ENCODE peak calls at places on chromosomes 7 and 10, in seven cellular contexts. N is neural crest cell; Z is sigmoid colon; O is type B pancreatic cell; X is CD8-positive, alpha-beta T cell; Y is fibroblast of lung; Q is GM10248. I is an unnamed sample.

GRCh38 chr7:99133766-99134564 is 9.9 kb downstream of the SMURF1 start:
- DNase-seq in N (no peak), Z (no peak), O (no peak), X (no peak), Y (no peak), Q (no peak), I (no peak)

GRCh38 chr7:5300366-5300765 is 17.6 kb downstream of the SLC29A4 start:
- DNase-seq in N (no peak), Z (no peak), O (no peak), X (no peak), Y (no peak), Q (no peak), I (no peak)

GRCh38 chr7:17663056-17663675 is 277.1 kb downstream of the SNX13 start:
- DNase-seq in N (no peak), Z (no peak), O (no peak), X (no peak), Y (peak), Q (no peak), I (no peak)

GRCh38 chr7:84363741-84364140 is 169.2 kb upstream of the SEMA3A start:
- DNase-seq in N (no peak), Z (no peak), O (no peak), X (no peak), Y (no peak), Q (no peak), I (no peak)

GRCh38 chr7:130441408-130441854 is 615 bp upstream of the CEP41 start:
- DNase-seq in N (peak), Z (no peak), O (no peak), X (no peak), Y (no peak), Q (no peak), I (no peak)

GRCh38 chr7:70015353-70015752 is 417.1 kb downstream of the AUTS2 start:
- DNase-seq in N (no peak), Z (no peak), O (no peak), X (no peak), Y (no peak), Q (no peak), I (no peak)

GRCh38 chr7:151249034-151249731 is 689 bp upstream of the SMARCD3 start:
- DNase-seq in N (peak), Z (peak), O (no peak), X (peak), Y (peak), Q (no peak), I (no peak)

GRCh38 chr10:129915526-129916378 is 48.3 kb downstream of the EBF3 start:
- DNase-seq in N (no peak), Z (peak), O (no peak), X (no peak), Y (no peak), Q (no peak), I (no peak)

GRCh38 chr7:25012254-25012653 is 32.3 kb upstream of the OSBPL3 start:
- DNase-seq in N (no peak), Z (no peak), O (no peak), X (no peak), Y (no peak), Q (no peak), I (no peak)

GRCh38 chr7:54637712-54638396 is 95.7 kb downstream of the VSTM2A start:
- DNase-seq in N (no peak), Z (no peak), O (no peak), X (no peak), Y (no peak), Q (no peak), I (no peak)

GRCh38 chr7:92991190-92991589 is 126.6 kb downstream of the SAMD9 start:
- DNase-seq in N (no peak), Z (no peak), O (no peak), X (no peak), Y (no peak), Q (no peak), I (no peak)

GRCh38 chr10:119680050-119680449 is 28.9 kb downstream of the BAG3 start:
- DNase-seq in N (no peak), Z (no peak), O (no peak), X (no peak), Y (peak), Q (no peak), I (no peak)

GRCh38 chr7:109476409-109476808 is 906.7 kb downstream of the DNAJB9 start:
- DNase-seq in N (no peak), Z (no peak), O (no peak), X (no peak), Y (no peak), Q (no peak), I (no peak)

GRCh38 chr7:155187061-155187785 is 110.5 kb upstream of the INSIG1 start:
- DNase-seq in N (no peak), Z (peak), O (peak), X (no peak), Y (no peak), Q (no peak), I (no peak)
- TF ChIP-seq CTCF in N (no peak), Z (no peak), O (no peak), X (no peak), Y (no peak), Q (no peak), I (no peak)

DNA sequence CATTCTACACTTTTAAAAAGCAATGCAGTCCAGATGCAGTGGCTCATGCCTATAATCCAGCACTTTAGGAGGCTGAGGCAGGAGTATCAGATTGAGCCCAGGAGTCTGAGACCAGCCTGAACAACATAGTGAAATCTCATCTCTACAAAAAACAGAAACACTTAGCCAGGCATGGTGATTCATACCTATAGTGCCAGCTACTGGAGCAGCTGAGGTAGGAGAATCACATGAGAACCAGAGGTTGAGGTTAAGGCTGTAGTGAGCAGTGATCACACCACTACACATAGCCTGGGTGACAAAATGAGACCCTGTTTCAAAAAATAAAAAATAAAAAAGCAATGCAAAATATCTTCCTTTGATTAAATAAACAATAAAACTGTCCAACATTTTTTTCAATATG is 205.2 kb downstream of the GRM8 start:
- DNase-seq in N (no peak), Z (no peak), O (no peak), X (no peak), Y (no peak), Q (no peak), I (no peak)
- TF ChIP-seq CTCF in N (no peak), Z (no peak), O (no peak), X (no peak), Y (no peak), Q (no peak), I (no peak)

GRCh38 chr7:105389889-105390288 is 1.2 kb upstream of the SRPK2 start:
- DNase-seq in N (no peak), Z (no peak), O (no peak), X (no peak), Y (no peak), Q (no peak), I (no peak)

GRCh38 chr7:105388373-105389089 is at the start of gene SRPK2:
- DNase-seq in N (peak), Z (peak), O (peak), X (peak), Y (peak), Q (peak), I (peak)

GRCh38 chr7:105389090-105389650 is 449 bp upstream of the SRPK2 start:
- DNase-seq in N (no peak), Z (peak), O (peak), X (peak), Y (peak), Q (no peak), I (no peak)

GRCh38 chr7:105391429-105391828 is 2.7 kb upstream of the SRPK2 start:
- DNase-seq in N (no peak), Z (no peak), O (no peak), X (no peak), Y (no peak), Q (no peak), I (no peak)

GRCh38 chr7:105387621-105388372 is 924 bp downstream of the SRPK2 start:
- DNase-seq in N (peak), Z (peak), O (peak), X (peak), Y (peak), Q (peak), I (no peak)
- TF ChIP-seq CTCF in N (peak), Z (no peak), O (peak), X (no peak), Y (no peak), Q (no peak), I (peak)

DNA sequence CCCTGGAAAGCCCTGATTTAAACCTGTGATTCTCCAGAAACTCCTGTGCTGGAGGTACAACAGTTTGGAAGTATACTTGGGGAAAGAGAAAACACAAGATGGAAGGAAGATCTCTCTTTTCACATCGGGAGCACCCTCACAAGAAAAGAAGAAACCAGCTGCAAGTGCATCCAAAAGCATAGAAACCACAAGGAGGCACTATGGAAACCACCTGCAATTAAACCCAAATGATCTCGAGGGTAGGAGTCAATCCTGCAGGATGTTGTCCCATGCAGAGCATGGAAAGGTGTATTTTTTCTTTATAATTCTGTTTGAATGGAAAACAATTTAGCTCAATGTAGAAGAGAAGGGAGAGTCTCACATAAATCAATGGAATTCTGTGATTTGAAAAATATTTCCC is 210.5 kb downstream of the TWIST1 start:
- DNase-seq in N (no peak), Z (no peak), O (no peak), X (no peak), Y (no peak), Q (no peak), I (no peak)
- TF ChIP-seq CTCF in N (no peak), Z (no peak), O (no peak), X (no peak), Y (no peak), Q (no peak), I (no peak)

GRCh38 chr7:28510022-28510367 is 97.7 kb downstream of the CREB5 start:
- DNase-seq in N (no peak), Z (peak), O (no peak), X (no peak), Y (no peak), Q (no peak), I (no peak)

GRCh38 chr7:28505014-28505413 is 92.7 kb downstream of the CREB5 start:
- DNase-seq in N (no peak), Z (no peak), O (no peak), X (no peak), Y (no peak), Q (no peak), I (no peak)

GRCh38 chr7:28509256-28510021 is 97.1 kb downstream of the CREB5 start:
- DNase-seq in N (no peak), Z (peak), O (no peak), X (no peak), Y (no peak), Q (peak), I (no peak)

GRCh38 chr7:28505861-28506260 is 93.5 kb downstream of the CREB5 start:
- DNase-seq in N (no peak), Z (no peak), O (no peak), X (no peak), Y (no peak), Q (no peak), I (no peak)

DNA sequence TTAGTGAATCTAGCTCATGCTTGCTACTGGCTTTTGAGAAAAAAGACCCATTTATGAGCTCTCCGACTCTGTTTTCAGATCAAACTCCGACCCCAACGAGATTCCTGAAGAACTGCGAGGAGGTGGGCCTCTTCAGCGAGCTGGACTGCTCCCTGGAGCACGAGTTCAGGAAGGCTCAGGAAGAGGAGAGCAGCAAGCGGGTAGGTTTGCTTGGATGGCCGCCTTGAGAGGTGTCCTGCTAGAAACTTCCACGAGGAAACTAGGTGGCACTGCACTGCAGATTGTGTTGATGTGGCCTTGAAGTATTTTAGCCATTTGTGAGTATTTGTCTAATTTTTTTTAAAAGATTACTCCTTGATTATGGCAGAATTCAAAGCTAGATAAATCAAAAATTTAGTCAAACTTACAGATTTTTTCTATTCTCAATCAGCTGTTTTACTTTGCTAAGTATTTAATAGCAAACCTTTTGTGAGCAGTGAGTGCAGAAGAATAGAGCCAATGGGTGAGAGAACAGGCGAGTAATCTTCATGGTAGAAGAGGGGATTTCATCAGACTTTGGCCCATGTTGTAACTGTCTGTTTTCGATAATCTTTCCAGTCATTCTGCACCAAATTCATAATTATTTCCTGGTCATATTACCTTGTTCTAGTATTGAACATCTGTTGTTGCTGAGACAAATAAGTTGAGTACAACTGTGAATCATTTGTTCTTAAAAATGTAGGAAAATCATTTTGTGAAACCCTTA is 95.4 kb downstream of the CREB5 start:
- DNase-seq in N (no peak), Z (no peak), O (no peak), X (no peak), Y (no peak), Q (no peak), I (no peak)
- TF ChIP-seq CTCF in N (no peak), Z (no peak), O (no peak), X (no peak), Y (no peak), Q (no peak), I (no peak)

GRCh38 chr10:82377608-82378007 is 502.6 kb downstream of the NRG3 start:
- DNase-seq in N (no peak), Z (no peak), O (no peak), X (no peak), Y (peak), Q (no peak), I (no peak)
- TF ChIP-seq CTCF in N (peak), Z (no peak), O (peak), X (no peak), Y (no peak), Q (no peak), I (peak)

GRCh38 chr7:48101880-48102448 is 12.9 kb downstream of the UPP1 start:
- DNase-seq in N (no peak), Z (no peak), O (no peak), X (no peak), Y (no peak), Q (no peak), I (no peak)
- TF ChIP-seq CTCF in N (peak), Z (no peak), O (no peak), X (peak), Y (peak), Q (no peak), I (peak)

DNA sequence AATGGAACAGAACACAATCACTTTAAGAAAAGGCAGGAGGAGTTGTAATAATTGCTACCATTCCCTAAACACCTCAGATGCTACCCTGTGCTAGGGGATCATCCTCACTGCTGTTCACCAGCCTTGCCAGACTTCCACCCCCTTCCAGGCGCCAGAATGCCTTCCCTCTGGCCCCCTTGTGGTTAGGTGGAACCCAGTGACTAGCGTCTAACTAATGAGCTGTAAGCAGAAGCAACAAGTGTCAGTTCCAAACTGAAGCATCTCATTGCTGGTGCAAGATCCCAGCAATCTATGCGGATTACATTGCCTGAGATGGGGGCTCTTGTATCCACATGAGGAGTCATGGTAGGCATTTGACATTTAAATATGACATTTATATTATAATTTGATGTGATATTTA is 86.6 kb downstream of the FRMD4A start:
- DNase-seq in N (no peak), Z (no peak), O (no peak), X (no peak), Y (peak), Q (no peak), I (no peak)
- TF ChIP-seq CTCF in N (peak), Z (no peak), O (peak), X (no peak), Y (peak), Q (no peak), I (peak)